ENCODE peak calls at places on chromosomes 12 and 14, in nine cellular contexts. One of them, this sample, is unnamed.

GRCh38 chr14:104746951-104747481 is 5.9 kb upstream of the SIVA1 start:
- DNase-seq in lower leg skin: no peak
- DNase-seq in fibroblast of villous mesenchyme: peak
- DNase-seq in hepatocyte: peak
- DNase-seq in sigmoid colon: peak
- DNase-seq in pancreas: no peak
- DNase-seq in A549: no peak
- DNase-seq in colonic mucosa: peak
- DNase-seq in AG04450: no peak
- DNase-seq in this sample: peak

GRCh38 chr12:105455250-105455649 is 124.8 kb downstream of the C12orf75 start:
- DNase-seq in lower leg skin: no peak
- DNase-seq in fibroblast of villous mesenchyme: no peak
- DNase-seq in hepatocyte: no peak
- DNase-seq in sigmoid colon: no peak
- DNase-seq in pancreas: no peak
- DNase-seq in A549: no peak
- DNase-seq in colonic mucosa: no peak
- DNase-seq in AG04450: no peak
- DNase-seq in this sample: peak

GRCh38 chr14:105019861-105020814 is 745 bp downstream of the CDCA4 start:
- DNase-seq in lower leg skin: no peak
- DNase-seq in fibroblast of villous mesenchyme: peak
- DNase-seq in hepatocyte: peak
- DNase-seq in sigmoid colon: no peak
- DNase-seq in pancreas: peak
- DNase-seq in A549: no peak
- DNase-seq in colonic mucosa: peak
- DNase-seq in AG04450: no peak
- DNase-seq in this sample: no peak

GRCh38 chr12:122437656-122438121 is 15.2 kb upstream of the CLIP1 start:
- DNase-seq in lower leg skin: peak
- DNase-seq in fibroblast of villous mesenchyme: peak
- DNase-seq in hepatocyte: no peak
- DNase-seq in sigmoid colon: peak
- DNase-seq in pancreas: peak
- DNase-seq in A549: no peak
- DNase-seq in colonic mucosa: peak
- DNase-seq in AG04450: no peak
- DNase-seq in this sample: peak

GRCh38 chr12:90449611-90450010 is 505.4 kb downstream of the CCER1 start:
- DNase-seq in lower leg skin: no peak
- DNase-seq in fibroblast of villous mesenchyme: peak
- DNase-seq in hepatocyte: no peak
- DNase-seq in sigmoid colon: no peak
- DNase-seq in pancreas: no peak
- DNase-seq in A549: no peak
- DNase-seq in colonic mucosa: no peak
- DNase-seq in AG04450: no peak
- DNase-seq in this sample: no peak

GRCh38 chr12:122126713-122127597 is 47.1 kb downstream of the IL31 start:
- DNase-seq in lower leg skin: no peak
- DNase-seq in fibroblast of villous mesenchyme: no peak
- DNase-seq in hepatocyte: no peak
- DNase-seq in sigmoid colon: no peak
- DNase-seq in pancreas: no peak
- DNase-seq in A549: peak
- DNase-seq in colonic mucosa: no peak
- DNase-seq in AG04450: no peak
- DNase-seq in this sample: no peak

GRCh38 chr12:48510111-48510510 is 15.3 kb upstream of the OR8S1 start:
- DNase-seq in lower leg skin: no peak
- DNase-seq in fibroblast of villous mesenchyme: no peak
- DNase-seq in hepatocyte: no peak
- DNase-seq in sigmoid colon: no peak
- DNase-seq in pancreas: no peak
- DNase-seq in A549: no peak
- DNase-seq in colonic mucosa: no peak
- DNase-seq in AG04450: no peak
- DNase-seq in this sample: no peak

GRCh38 chr12:5910790-5911548 is 34.1 kb downstream of the ANO2 start:
- DNase-seq in lower leg skin: no peak
- DNase-seq in fibroblast of villous mesenchyme: no peak
- DNase-seq in hepatocyte: no peak
- DNase-seq in sigmoid colon: no peak
- DNase-seq in pancreas: no peak
- DNase-seq in A549: no peak
- DNase-seq in colonic mucosa: no peak
- DNase-seq in AG04450: no peak
- DNase-seq in this sample: no peak

GRCh38 chr14:24605435-24606190 is 3.9 kb downstream of the GZMH start:
- DNase-seq in lower leg skin: no peak
- DNase-seq in fibroblast of villous mesenchyme: no peak
- DNase-seq in hepatocyte: no peak
- DNase-seq in sigmoid colon: no peak
- DNase-seq in pancreas: peak
- DNase-seq in A549: peak
- DNase-seq in colonic mucosa: peak
- DNase-seq in AG04450: no peak
- DNase-seq in this sample: peak

GRCh38 chr14:103905861-103906456 is 22.3 kb upstream of the TDRD9 start:
- DNase-seq in lower leg skin: no peak
- DNase-seq in fibroblast of villous mesenchyme: no peak
- DNase-seq in hepatocyte: no peak
- DNase-seq in sigmoid colon: no peak
- DNase-seq in pancreas: no peak
- DNase-seq in A549: no peak
- DNase-seq in colonic mucosa: no peak
- DNase-seq in AG04450: no peak
- DNase-seq in this sample: no peak

GRCh38 chr12:93219947-93220346 is 157.8 kb upstream of the NUDT4 start:
- DNase-seq in lower leg skin: no peak
- DNase-seq in fibroblast of villous mesenchyme: no peak
- DNase-seq in hepatocyte: no peak
- DNase-seq in sigmoid colon: no peak
- DNase-seq in pancreas: no peak
- DNase-seq in A549: no peak
- DNase-seq in colonic mucosa: no peak
- DNase-seq in AG04450: no peak
- DNase-seq in this sample: no peak

GRCh38 chr12:122422769-122423257 is 344 bp upstream of the CLIP1 start:
- DNase-seq in lower leg skin: no peak
- DNase-seq in fibroblast of villous mesenchyme: peak
- DNase-seq in hepatocyte: no peak
- DNase-seq in sigmoid colon: peak
- DNase-seq in pancreas: peak
- DNase-seq in A549: peak
- DNase-seq in colonic mucosa: peak
- DNase-seq in AG04450: no peak
- DNase-seq in this sample: peak

GRCh38 chr14:53450871-53451270 is 297.7 kb upstream of the DDHD1 start:
- DNase-seq in lower leg skin: no peak
- DNase-seq in fibroblast of villous mesenchyme: peak
- DNase-seq in hepatocyte: peak
- DNase-seq in sigmoid colon: no peak
- DNase-seq in pancreas: no peak
- DNase-seq in A549: no peak
- DNase-seq in colonic mucosa: peak
- DNase-seq in AG04450: no peak
- DNase-seq in this sample: peak

GRCh38 chr14:30355431-30355913 is 203.5 kb upstream of the G2E3 start:
- DNase-seq in lower leg skin: no peak
- DNase-seq in fibroblast of villous mesenchyme: peak
- DNase-seq in hepatocyte: no peak
- DNase-seq in sigmoid colon: no peak
- DNase-seq in pancreas: no peak
- DNase-seq in A549: no peak
- DNase-seq in colonic mucosa: no peak
- DNase-seq in AG04450: no peak
- DNase-seq in this sample: no peak

GRCh38 chr14:74804219-74804825 is 41.2 kb downstream of the YLPM1 start:
- DNase-seq in lower leg skin: no peak
- DNase-seq in fibroblast of villous mesenchyme: peak
- DNase-seq in hepatocyte: peak
- DNase-seq in sigmoid colon: no peak
- DNase-seq in pancreas: peak
- DNase-seq in A549: peak
- DNase-seq in colonic mucosa: no peak
- DNase-seq in AG04450: peak
- DNase-seq in this sample: peak
- TF ChIP-seq CTCF in lower leg skin: no peak
- TF ChIP-seq CTCF in fibroblast of villous mesenchyme: peak
- TF ChIP-seq CTCF in hepatocyte: peak
- TF ChIP-seq CTCF in sigmoid colon: no peak
- TF ChIP-seq CTCF in pancreas: peak
- TF ChIP-seq CTCF in A549: peak
- TF ChIP-seq CTCF in colonic mucosa: peak
- TF ChIP-seq CTCF in AG04450: peak
- TF ChIP-seq CTCF in this sample: peak

GRCh38 chr14:81169267-81169666 is 51.5 kb downstream of the GTF2A1 start:
- DNase-seq in lower leg skin: no peak
- DNase-seq in fibroblast of villous mesenchyme: no peak
- DNase-seq in hepatocyte: no peak
- DNase-seq in sigmoid colon: no peak
- DNase-seq in pancreas: no peak
- DNase-seq in A549: no peak
- DNase-seq in colonic mucosa: no peak
- DNase-seq in AG04450: no peak
- DNase-seq in this sample: no peak
- H3K4me3 ChIP-seq in lower leg skin: no peak
- H3K4me3 ChIP-seq in fibroblast of villous mesenchyme: peak
- H3K4me3 ChIP-seq in hepatocyte: peak
- H3K4me3 ChIP-seq in sigmoid colon: peak
- H3K4me3 ChIP-seq in pancreas: no peak
- H3K4me3 ChIP-seq in A549: peak
- H3K4me3 ChIP-seq in colonic mucosa: peak
- H3K4me3 ChIP-seq in AG04450: peak
- H3K4me3 ChIP-seq in this sample: no peak

GRCh38 chr12:10618338-10618987 is 5.1 kb upstream of the MAGOHB start:
- DNase-seq in lower leg skin: no peak
- DNase-seq in fibroblast of villous mesenchyme: peak
- DNase-seq in hepatocyte: no peak
- DNase-seq in sigmoid colon: no peak
- DNase-seq in pancreas: no peak
- DNase-seq in A549: no peak
- DNase-seq in colonic mucosa: no peak
- DNase-seq in AG04450: peak
- DNase-seq in this sample: peak
- TF ChIP-seq CTCF in lower leg skin: no peak
- TF ChIP-seq CTCF in fibroblast of villous mesenchyme: no peak
- TF ChIP-seq CTCF in hepatocyte: no peak
- TF ChIP-seq CTCF in sigmoid colon: no peak
- TF ChIP-seq CTCF in pancreas: no peak
- TF ChIP-seq CTCF in A549: no peak
- TF ChIP-seq CTCF in colonic mucosa: no peak
- TF ChIP-seq CTCF in AG04450: no peak
- TF ChIP-seq CTCF in this sample: no peak

GRCh38 chr14:91351508-91351853 is 66.1 kb downstream of the CCDC88C start:
- DNase-seq in lower leg skin: no peak
- DNase-seq in fibroblast of villous mesenchyme: no peak
- DNase-seq in hepatocyte: no peak
- DNase-seq in sigmoid colon: no peak
- DNase-seq in pancreas: no peak
- DNase-seq in A549: no peak
- DNase-seq in colonic mucosa: no peak
- DNase-seq in AG04450: no peak
- DNase-seq in this sample: no peak
- H3K4me3 ChIP-seq in lower leg skin: no peak
- H3K4me3 ChIP-seq in fibroblast of villous mesenchyme: no peak
- H3K4me3 ChIP-seq in hepatocyte: no peak
- H3K4me3 ChIP-seq in sigmoid colon: peak
- H3K4me3 ChIP-seq in pancreas: no peak
- H3K4me3 ChIP-seq in A549: no peak
- H3K4me3 ChIP-seq in colonic mucosa: no peak
- H3K4me3 ChIP-seq in AG04450: no peak
- H3K4me3 ChIP-seq in this sample: no peak

GRCh38 chr12:65074932-65075331 is 46.2 kb downstream of the WIF1 start:
- DNase-seq in lower leg skin: no peak
- DNase-seq in fibroblast of villous mesenchyme: no peak
- DNase-seq in hepatocyte: no peak
- DNase-seq in sigmoid colon: no peak
- DNase-seq in pancreas: no peak
- DNase-seq in A549: peak
- DNase-seq in colonic mucosa: no peak
- DNase-seq in AG04450: no peak
- DNase-seq in this sample: peak
- TF ChIP-seq CTCF in lower leg skin: no peak
- TF ChIP-seq CTCF in fibroblast of villous mesenchyme: no peak
- TF ChIP-seq CTCF in hepatocyte: peak
- TF ChIP-seq CTCF in sigmoid colon: no peak
- TF ChIP-seq CTCF in pancreas: no peak
- TF ChIP-seq CTCF in A549: no peak
- TF ChIP-seq CTCF in colonic mucosa: no peak
- TF ChIP-seq CTCF in AG04450: no peak
- TF ChIP-seq CTCF in this sample: peak

GRCh38 chr12:66190519-66191406 is 1.7 kb downstream of the IRAK3 start:
- DNase-seq in lower leg skin: no peak
- DNase-seq in fibroblast of villous mesenchyme: peak
- DNase-seq in hepatocyte: no peak
- DNase-seq in sigmoid colon: no peak
- DNase-seq in pancreas: no peak
- DNase-seq in A549: no peak
- DNase-seq in colonic mucosa: no peak
- DNase-seq in AG04450: no peak
- DNase-seq in this sample: peak
- H3K4me3 ChIP-seq in lower leg skin: no peak
- H3K4me3 ChIP-seq in fibroblast of villous mesenchyme: no peak
- H3K4me3 ChIP-seq in hepatocyte: no peak
- H3K4me3 ChIP-seq in sigmoid colon: no peak
- H3K4me3 ChIP-seq in pancreas: no peak
- H3K4me3 ChIP-seq in A549: no peak
- H3K4me3 ChIP-seq in colonic mucosa: no peak
- H3K4me3 ChIP-seq in AG04450: no peak
- H3K4me3 ChIP-seq in this sample: no peak

DNA sequence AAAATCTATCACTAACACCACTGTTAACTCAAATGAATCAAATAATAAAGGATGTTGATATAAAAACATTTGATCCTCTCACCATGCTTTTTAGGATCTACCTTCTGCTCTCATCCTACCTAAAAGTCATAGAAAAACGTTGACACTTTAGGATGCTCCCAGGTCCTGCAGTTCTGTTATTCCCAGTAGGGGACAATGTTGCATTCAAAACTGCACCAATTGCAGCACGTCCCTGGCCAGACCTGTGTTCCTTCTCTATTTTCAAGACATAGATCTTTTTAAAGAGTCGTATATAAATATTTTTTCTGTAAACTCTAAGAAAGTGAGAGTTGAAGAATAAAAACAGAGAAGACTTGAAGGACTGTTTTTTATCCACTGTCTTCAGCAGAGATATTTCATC is 8.8 kb downstream of the AICDA start:
- DNase-seq in lower leg skin: no peak
- DNase-seq in fibroblast of villous mesenchyme: no peak
- DNase-seq in hepatocyte: no peak
- DNase-seq in sigmoid colon: no peak
- DNase-seq in pancreas: no peak
- DNase-seq in A549: peak
- DNase-seq in colonic mucosa: no peak
- DNase-seq in AG04450: no peak
- DNase-seq in this sample: no peak
- TF ChIP-seq CTCF in lower leg skin: no peak
- TF ChIP-seq CTCF in fibroblast of villous mesenchyme: no peak
- TF ChIP-seq CTCF in hepatocyte: no peak
- TF ChIP-seq CTCF in sigmoid colon: no peak
- TF ChIP-seq CTCF in pancreas: no peak
- TF ChIP-seq CTCF in A549: peak
- TF ChIP-seq CTCF in colonic mucosa: no peak
- TF ChIP-seq CTCF in AG04450: no peak
- TF ChIP-seq CTCF in this sample: peak